ENCODE peak calls at places on chromosomes 4 and X, in eight cellular contexts. S is GM12891, B is Peyer's patch, R is stomach, Q is HCT116, L is heart left ventricle, N is H1, H is ovary. I is an unnamed sample.

GRCh38 chr4:111512081-111512774 is 633.0 kb upstream of the FAM241A start:
- DNase-seq in S (no peak), B (no peak), R (no peak), Q (peak; percentile 4), L (no peak), N (no peak), H (no peak), I (no peak)

GRCh38 chrX:2898861-2899512 is 30.2 kb downstream of the ARSD start:
- DNase-seq in S (no peak), B (no peak), R (peak; percentile 68), Q (no peak), L (no peak), N (no peak), H (no peak), I (no peak)

GRCh38 chrX:14015294-14015693 is 14.4 kb downstream of the GEMIN8 start:
- DNase-seq in S (no peak), B (no peak), R (no peak), Q (no peak), L (no peak), N (no peak), H (no peak), I (no peak)

GRCh38 chr4:76980280-76980679 is 30.7 kb downstream of the SEPTIN11 start:
- DNase-seq in S (no peak), B (no peak), R (no peak), Q (no peak), L (no peak), N (no peak), H (no peak), I (no peak)

GRCh38 chr4:115824630-115825029 is 711.2 kb upstream of the NDST4 start:
- DNase-seq in S (no peak), B (no peak), R (no peak), Q (no peak), L (no peak), N (no peak), H (no peak), I (no peak)

GRCh38 chr4:143700420-143701352 is at the start of gene FREM3:
- DNase-seq in S (peak; percentile 19), B (no peak), R (no peak), Q (no peak), L (no peak), N (peak; percentile 75), H (no peak), I (peak; percentile 39)

GRCh38 chr4:146450524-146450923 is 71.2 kb downstream of the SLC10A7 start:
- DNase-seq in S (peak; percentile 16), B (no peak), R (no peak), Q (no peak), L (no peak), N (no peak), H (no peak), I (peak; percentile 19)

GRCh38 chrX:119605398-119605738 is 856 bp downstream of the NKRF start:
- DNase-seq in S (no peak), B (no peak), R (no peak), Q (no peak), L (peak; percentile 10), N (peak; percentile 46), H (peak; percentile 33), I (peak; percentile 33)

GRCh38 chrX:38578152-38578551 is 16.8 kb downstream of the TSPAN7 start:
- DNase-seq in S (no peak), B (no peak), R (no peak), Q (no peak), L (no peak), N (no peak), H (no peak), I (no peak)

GRCh38 chr4:122797405-122798094 is 29.1 kb upstream of the FGF2 start:
- DNase-seq in S (no peak), B (no peak), R (no peak), Q (no peak), L (no peak), N (no peak), H (no peak), I (no peak)

GRCh38 chrX:154714925-154715324 is 36.0 kb downstream of the GAB3 start:
- DNase-seq in S (no peak), B (no peak), R (no peak), Q (peak; percentile 23), L (no peak), N (peak; percentile 53), H (no peak), I (peak; percentile 70)

GRCh38 chrX:40660381-40660780 is 13.0 kb upstream of the CXorf38 start:
- DNase-seq in S (no peak), B (no peak), R (no peak), Q (no peak), L (no peak), N (no peak), H (no peak), I (no peak)

GRCh38 chrX:30593435-30594200 is 16.1 kb upstream of the TASL start:
- DNase-seq in S (no peak), B (no peak), R (no peak), Q (peak; percentile 38), L (no peak), N (no peak), H (no peak), I (no peak)

GRCh38 chr4:113996599-113997177 is 17.2 kb upstream of the ARSJ start:
- DNase-seq in S (no peak), B (no peak), R (no peak), Q (no peak), L (no peak), N (no peak), H (no peak), I (no peak)

GRCh38 chr4:80197601-80198444 is 520 bp downstream of the PRDM8 start:
- DNase-seq in S (no peak), B (peak; percentile 45), R (no peak), Q (no peak), L (no peak), N (peak; percentile 73), H (peak; percentile 15), I (peak; percentile 31)

GRCh38 chrX:104018126-104018525 is 4.6 kb upstream of the H2BW1 start:
- DNase-seq in S (no peak), B (no peak), R (no peak), Q (no peak), L (no peak), N (no peak), H (no peak), I (no peak)

GRCh38 chrX:115912372-115912897 is 258.1 kb upstream of the AGTR2 start:
- DNase-seq in S (no peak), B (no peak), R (no peak), Q (no peak), L (no peak), N (no peak), H (no peak), I (no peak)

GRCh38 chrX:10109695-10110094 is 47.1 kb upstream of the CLCN4 start:
- DNase-seq in S (no peak), B (no peak), R (no peak), Q (no peak), L (peak; percentile 50), N (no peak), H (peak; percentile 83), I (no peak)

GRCh38 chr4:54659213-54660144 is 1.7 kb downstream of the KIT start:
- DNase-seq in S (no peak), B (no peak), R (peak; percentile 42), Q (no peak), L (no peak), N (peak; percentile 50), H (peak; percentile 42), I (peak; percentile 55)

GRCh38 chr4:109611045-109611616 is 51.1 kb downstream of the MCUB start:
- DNase-seq in S (no peak), B (no peak), R (no peak), Q (no peak), L (no peak), N (no peak), H (no peak), I (peak; percentile 8)

GRCh38 chr4:22434895-22435294 is 81.0 kb downstream of the ADGRA3 start:
- DNase-seq in S (no peak), B (no peak), R (peak; percentile 35), Q (peak; percentile 13), L (peak; percentile 22), N (no peak), H (no peak), I (peak; percentile 35)

DNA sequence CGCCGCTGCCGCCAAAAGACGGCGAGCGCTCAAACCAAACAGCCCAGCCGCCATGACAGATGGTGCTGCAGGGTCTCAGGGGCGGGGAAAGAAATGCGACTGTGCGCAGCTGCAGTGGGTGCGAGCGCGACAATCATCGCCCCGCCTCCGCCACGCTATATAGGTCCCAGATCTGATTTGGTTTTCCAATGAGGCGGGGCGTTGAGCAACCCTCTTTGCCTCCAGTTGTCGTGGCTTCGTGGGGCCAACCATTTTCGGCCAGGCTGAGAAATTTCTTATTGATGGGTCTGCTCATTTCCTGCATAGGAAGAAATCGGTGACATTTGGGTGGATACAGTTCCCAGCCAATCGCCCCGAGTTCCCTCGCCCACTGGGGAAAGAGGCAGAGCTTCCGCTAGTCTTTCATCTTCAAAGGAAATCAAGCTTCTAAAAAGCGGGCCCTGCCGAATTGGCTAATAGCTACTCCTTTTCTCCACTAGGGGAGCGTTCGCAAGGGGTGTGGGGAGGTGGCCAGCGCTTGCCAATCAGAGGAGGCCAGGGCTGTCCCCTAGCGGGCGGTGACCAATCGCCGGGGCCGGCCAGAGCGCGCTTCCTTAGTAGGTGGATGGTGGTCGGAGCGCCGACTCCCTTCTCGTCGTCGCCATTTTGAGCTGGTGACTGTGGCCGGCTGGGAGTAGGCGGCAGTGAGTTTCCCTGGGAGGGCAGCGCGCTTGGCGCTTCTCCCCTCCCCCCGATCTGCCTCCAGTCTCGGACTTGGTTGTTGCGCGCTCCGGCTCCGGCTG is at the start of the genes NDUFB11 and RBM10:
- DNase-seq in S (peak; percentile 73), B (peak; percentile 91), R (peak; percentile 92), Q (peak; percentile 87), L (peak; percentile 94), N (peak; percentile 80), H (peak; percentile 90), I (peak; percentile 95)
- TF ChIP-seq POLR2A in S (peak; percentile 80), B (peak; percentile 69), R (no peak), Q (no peak), L (no peak), N (peak; percentile 79), H (peak; percentile 69), I (peak; percentile 81)

GRCh38 chrX:123859828-123860505 is at the start of gene XIAP:
- DNase-seq in S (peak; percentile 69), B (peak; percentile 84), R (peak; percentile 80), Q (peak; percentile 71), L (peak; percentile 87), N (peak; percentile 78), H (peak; percentile 78), I (peak; percentile 92)
- TF ChIP-seq POLR2A in S (peak; percentile 62), B (peak; percentile 67), R (no peak), Q (no peak), L (no peak), N (peak; percentile 84), H (peak; percentile 50), I (peak; percentile 74)

GRCh38 chr4:99321241-99322191 is at the start of gene ADH1B:
- DNase-seq in S (no peak), B (no peak), R (no peak), Q (no peak), L (no peak), N (no peak), H (no peak), I (no peak)
- TF ChIP-seq POLR2A in S (no peak), B (no peak), R (no peak), Q (no peak), L (no peak), N (no peak), H (no peak), I (no peak)

DNA sequence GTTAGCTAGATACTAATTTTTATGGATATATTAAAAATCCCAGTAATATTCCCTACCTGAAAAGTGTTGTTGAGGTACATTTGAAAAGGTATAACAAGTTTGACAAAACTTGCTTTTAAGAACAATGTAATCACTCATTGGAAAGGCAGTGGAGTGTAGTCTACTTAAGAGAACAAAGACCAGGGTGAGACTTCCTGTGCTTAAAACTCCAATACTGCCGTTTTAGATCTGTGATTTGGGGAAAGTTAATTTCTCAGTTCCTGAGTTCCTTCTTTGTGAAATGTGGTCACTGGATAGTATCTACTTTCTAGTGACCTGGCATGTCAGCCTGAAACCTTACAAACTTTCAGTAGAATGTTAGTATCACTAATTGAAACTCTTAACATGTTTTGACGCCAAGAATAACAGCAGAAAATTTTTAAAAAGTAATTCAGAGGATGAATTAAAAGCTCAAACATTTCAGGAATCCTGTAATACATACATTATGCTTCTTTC is 56.8 kb downstream of the PCDH7 start:
- DNase-seq in S (no peak), B (no peak), R (no peak), Q (no peak), L (no peak), N (no peak), H (no peak), I (no peak)
- TF ChIP-seq POLR2A in S (no peak), B (no peak), R (no peak), Q (no peak), L (no peak), N (no peak), H (no peak), I (no peak)

I was measured in erythroblast.